ENCODE peak calls at places on chromosomes 6 and 20, in nine cellular contexts. Z, V, C, X, G, B, F, Q and M are unnamed samples.

GRCh38 chr6:16241321-16241689 is 2.9 kb downstream of the GMPR start:
- DNase-seq in Z (no peak), V (no peak), C (no peak), X (no peak), G (no peak), B (no peak), F (no peak), Q (no peak), M (no peak)

GRCh38 chr20:24693466-24694156 is 224.2 kb downstream of the SYNDIG1 start:
- DNase-seq in Z (no peak), V (no peak), C (no peak), X (no peak), G (no peak), B (peak; percentile 33), F (no peak), Q (no peak), M (no peak)

GRCh38 chr6:111306104-111306888 is 176.7 kb downstream of the REV3L start:
- DNase-seq in Z (no peak), V (no peak), C (peak; percentile 16), X (no peak), G (no peak), B (no peak), F (no peak), Q (no peak), M (no peak)

GRCh38 chr6:130697661-130698535 is 129.3 kb upstream of the SMLR1 start:
- DNase-seq in Z (peak; percentile 79), V (peak; percentile 70), C (peak; percentile 57), X (peak; percentile 29), G (no peak), B (peak; percentile 65), F (peak; percentile 63), Q (no peak), M (peak; percentile 35)

GRCh38 chr6:159279790-159280277 is 110.6 kb downstream of the FNDC1 start:
- DNase-seq in Z (no peak), V (no peak), C (no peak), X (no peak), G (no peak), B (no peak), F (peak; percentile 85), Q (no peak), M (no peak)

GRCh38 chr6:150528648-150529285 is 70.9 kb upstream of the PLEKHG1 start:
- DNase-seq in Z (peak; percentile 71), V (peak; percentile 58), C (peak; percentile 64), X (no peak), G (no peak), B (peak; percentile 68), F (peak; percentile 74), Q (no peak), M (peak; percentile 90)

GRCh38 chr6:75775219-75775618 is 26.2 kb downstream of the MYO6 start:
- DNase-seq in Z (no peak), V (no peak), C (no peak), X (no peak), G (peak; percentile 3), B (no peak), F (no peak), Q (no peak), M (no peak)

GRCh38 chr6:148146717-148147116 is 195.9 kb upstream of the SASH1 start:
- DNase-seq in Z (no peak), V (peak; percentile 18), C (no peak), X (peak; percentile 6), G (no peak), B (no peak), F (peak; percentile 86), Q (no peak), M (peak; percentile 37)

GRCh38 chr6:152057832-152058498 is 250.5 kb downstream of the ESR1 start:
- DNase-seq in Z (no peak), V (peak; percentile 57), C (no peak), X (no peak), G (no peak), B (no peak), F (no peak), Q (no peak), M (no peak)

GRCh38 chr20:35269055-35269781 is 8.7 kb downstream of the MMP24OS start:
- DNase-seq in Z (peak; percentile 81), V (peak; percentile 56), C (peak; percentile 91), X (peak; percentile 29), G (no peak), B (peak; percentile 75), F (peak; percentile 86), Q (no peak), M (peak; percentile 37)